ENCODE peak calls at places on chromosomes 5 and 9, in four cellular contexts. R is IMR-90, Z is mucosa of descending colon, S is Peyer's patch. B is an unnamed sample. For H3K36me3 and H3K4me1, the result is how much of the 10 kb centered on the place peaks cover.

GRCh38 chr5:125200842-125201373 is 454.5 kb upstream of the ZNF608 start:
- DNase-seq in R (no peak), Z (no peak), S (no peak), B (no peak)

GRCh38 chr5:17256171-17256570 is 38.7 kb downstream of the BASP1 start:
- DNase-seq in R (no peak), Z (no peak), S (no peak), B (no peak)

GRCh38 chr9:7844283-7844682 is 44.7 kb upstream of the DMAC1 start:
- DNase-seq in R (peak), Z (peak), S (no peak), B (no peak)

GRCh38 chr5:157160001-157160400 is 6.1 kb downstream of the GARIN3 start:
- DNase-seq in R (no peak), Z (no peak), S (no peak), B (no peak)

GRCh38 chr5:118236108-118236849 is 752.1 kb downstream of the DTWD2 start:
- DNase-seq in R (no peak), Z (no peak), S (no peak), B (no peak)

GRCh38 chr5:159878988-159879471 is 37.3 kb upstream of the ADRA1B start:
- DNase-seq in R (peak), Z (peak), S (peak), B (peak)

GRCh38 chr5:53749611-53750010 is 189.2 kb downstream of the NDUFS4 start:
- DNase-seq in R (peak), Z (no peak), S (no peak), B (no peak)

GRCh38 chr5:59799668-59800374 is 93.7 kb downstream of the PDE4D start:
- DNase-seq in R (peak), Z (peak), S (no peak), B (no peak)

GRCh38 chr9:34125681-34126206 is 754 bp downstream of the DCAF12 start:
- DNase-seq in R (peak), Z (peak), S (no peak), B (no peak)

GRCh38 chr5:87755378-87755777 is 342.6 kb upstream of the CCNH start:
- DNase-seq in R (no peak), Z (no peak), S (no peak), B (no peak)

GRCh38 chr9:136138566-136138965 is 19.9 kb upstream of the TMEM250 start:
- DNase-seq in R (no peak), Z (peak), S (peak), B (no peak)

GRCh38 chr5:75262278-75262677 is 25.6 kb upstream of the ANKRD31 start:
- DNase-seq in R (no peak), Z (no peak), S (no peak), B (no peak)

GRCh38 chr5:73338201-73339126 is 110.1 kb downstream of the FOXD1 start:
- DNase-seq in R (peak), Z (no peak), S (no peak), B (no peak)

GRCh38 chr9:89361031-89361430 is 42.7 kb downstream of the SECISBP2 start:
- DNase-seq in R (no peak), Z (no peak), S (peak), B (no peak)

GRCh38 chr5:56112526-56113121 is 117.9 kb upstream of the IL6ST start:
- DNase-seq in R (peak), Z (no peak), S (no peak), B (no peak)

GRCh38 chr5:61123145-61123544 is 39.1 kb downstream of the SMIM15 start:
- DNase-seq in R (no peak), Z (peak), S (no peak), B (no peak)

GRCh38 chr9:70435948-70436347 is 21.5 kb upstream of the KLF9 start:
- DNase-seq in R (peak), Z (no peak), S (no peak), B (no peak)

GRCh38 chr5:98942849-98943248 is 14.0 kb upstream of the CHD1 start:
- DNase-seq in R (no peak), Z (no peak), S (no peak), B (no peak)

GRCh38 chr9:14478175-14479165 is 164.5 kb upstream of the NFIB start:
- DNase-seq in R (no peak), Z (no peak), S (no peak), B (no peak)

GRCh38 chr9:133945977-133946753 is 46.0 kb downstream of the VAV2 start:
- DNase-seq in R (no peak), Z (no peak), S (no peak), B (peak)

GRCh38 chr9:95091574-95091970 is 225.9 kb downstream of the FANCC start:
- DNase-seq in R (peak), Z (no peak), S (no peak), B (no peak)

GRCh38 chr9:37908698-37909186 is 4.8 kb upstream of the SLC25A51 start:
- DNase-seq in R (peak), Z (no peak), S (no peak), B (no peak)

GRCh38 chr5:10352404-10353240 is 873 bp upstream of the MARCHF6 start:
- DNase-seq in R (peak), Z (no peak), S (no peak), B (no peak)

GRCh38 chr5:16909464-16909863 is 26.6 kb downstream of the MYO10 start:
- DNase-seq in R (peak), Z (no peak), S (no peak), B (no peak)

GRCh38 chr9:130421802-130422276 is 22.9 kb upstream of the ASS1 start:
- DNase-seq in R (peak), Z (no peak), S (no peak), B (no peak)

GRCh38 chr5:96294887-96295209 is 138.2 kb downstream of the PCSK1 start:
- DNase-seq in R (no peak), Z (no peak), S (no peak), B (no peak)

GRCh38 chr9:9950813-9951212 is 662.0 kb downstream of the PTPRD start:
- DNase-seq in R (peak), Z (no peak), S (no peak), B (no peak)

GRCh38 chr5:83877911-83878706 is 157.5 kb upstream of the HAPLN1 start:
- DNase-seq in R (peak), Z (no peak), S (no peak), B (no peak)

GRCh38 chr5:42848545-42848944 is 36.9 kb upstream of the SELENOP start:
- DNase-seq in R (no peak), Z (no peak), S (no peak), B (no peak)

GRCh38 chr5:1100652-1101574 is 10.9 kb downstream of the SLC12A7 start:
- DNase-seq in R (no peak), Z (no peak), S (no peak), B (no peak)
- H3K36me3 ChIP-seq in R (under half), Z (under half), S (under half), B (under half)

GRCh38 chr5:142601432-142601831 is 84.5 kb downstream of the FGF1 start:
- DNase-seq in R (no peak), Z (no peak), S (no peak), B (no peak)
- TF ChIP-seq CTCF in R (peak), Z (no peak), S (no peak), B (no peak)

GRCh38 chr9:35618325-35618727 is at the start of gene CD72:
- DNase-seq in R (no peak), Z (no peak), S (peak), B (no peak)
- H3K4me1 ChIP-seq in R (under half), Z (under half), S (under half), B (under half)

GRCh38 chr5:139696894-139697658 is 48.9 kb downstream of the CXXC5 start:
- DNase-seq in R (peak), Z (peak), S (no peak), B (peak)
- H3K36me3 ChIP-seq in R (under half), Z (under half), S (under half), B (under half)

GRCh38 chr9:4266602-4267001 is 33.3 kb downstream of the GLIS3 start:
- DNase-seq in R (no peak), Z (no peak), S (no peak), B (no peak)
- TF ChIP-seq CTCF in R (no peak), Z (no peak), S (no peak), B (no peak)

GRCh38 chr5:78761831-78762230 is 113.3 kb upstream of the LHFPL2 start:
- DNase-seq in R (no peak), Z (no peak), S (no peak), B (no peak)

GRCh38 chr5:78763659-78764189 is 115.2 kb upstream of the LHFPL2 start:
- DNase-seq in R (no peak), Z (no peak), S (no peak), B (no peak)

GRCh38 chr5:78765756-78766411 is 117.3 kb upstream of the LHFPL2 start:
- DNase-seq in R (no peak), Z (no peak), S (no peak), B (no peak)

GRCh38 chr5:78768781-78769380 is 120.3 kb upstream of the LHFPL2 start:
- DNase-seq in R (no peak), Z (no peak), S (no peak), B (no peak)

GRCh38 chr5:78766412-78766762 is 117.8 kb upstream of the LHFPL2 start:
- DNase-seq in R (no peak), Z (no peak), S (no peak), B (no peak)
- H3K4me1 ChIP-seq in R (under half), Z (under half), S (under half), B (under half)

GRCh38 chr5:110335361-110336046 is 391.0 kb downstream of the TMEM232 start:
- DNase-seq in R (peak), Z (no peak), S (no peak), B (no peak)

GRCh38 chr5:110338336-110339083 is 388.0 kb downstream of the TMEM232 start:
- DNase-seq in R (no peak), Z (no peak), S (no peak), B (no peak)

GRCh38 chr5:110329955-110330354 is 396.5 kb downstream of the TMEM232 start:
- DNase-seq in R (no peak), Z (no peak), S (no peak), B (no peak)

GRCh38 chr5:110333384-110333783 is 393.1 kb downstream of the TMEM232 start:
- DNase-seq in R (peak), Z (peak), S (no peak), B (no peak)
- H3K36me3 ChIP-seq in R (under half), Z (under half), S (under half), B (under half)